ENCODE peak calls at places on chromosomes 7 and 10, in six cellular contexts. E is GM12878, B is HepG2, T is K562, U is HCT116, J is H1. D is an unnamed sample. For H4K20me1, the result is how much of the 10 kb centered on the place peaks cover.

GRCh38 chr7:22111661-22112060 is 166.0 kb upstream of the CDCA7L start:
- DNase-seq in E (no peak), B (no peak), T (no peak), U (no peak), J (no peak), D (no peak)

GRCh38 chr10:13450078-13450477 is 78.7 kb downstream of the BEND7 start:
- DNase-seq in B (no peak), U (no peak), J (no peak), T (no peak), E (no peak), D (no peak)

GRCh38 chr10:72108811-72109618 is 20.7 kb upstream of the SPOCK2 start:
- DNase-seq in J (no peak), B (no peak), U (no peak), E (no peak), T (no peak), D (no peak)

GRCh38 chr7:26155531-26156375 is 3.8 kb downstream of the NFE2L3 start:
- DNase-seq in J (no peak), B (peak), T (no peak), U (no peak), E (no peak), D (peak)

GRCh38 chr10:24695452-24695851 is 28.2 kb downstream of the ARHGAP21 start:
- DNase-seq in J (no peak), U (no peak), T (no peak), B (no peak), E (no peak), D (no peak)

GRCh38 chr7:47757946-47758371 is 176.0 kb upstream of the TNS3 start:
- DNase-seq in E (no peak), B (no peak), U (no peak), T (no peak), J (no peak), D (no peak)

GRCh38 chr7:2521952-2522591 is 2.5 kb downstream of the LFNG start:
- DNase-seq in U (no peak), T (no peak), J (no peak), E (no peak), B (no peak), D (no peak)

GRCh38 chr7:11698273-11698930 is 133.6 kb downstream of the THSD7A start:
- DNase-seq in T (no peak), J (no peak), U (no peak), B (no peak), E (no peak), D (no peak)

GRCh38 chr10:108166401-108166800 is 1001.9 kb upstream of the SORCS1 start:
- DNase-seq in J (no peak), B (no peak), E (no peak), T (no peak), U (no peak), D (no peak)

GRCh38 chr10:48589266-48589665 is 15.6 kb downstream of the ARHGAP22 start:
- DNase-seq in U (no peak), T (no peak), J (no peak), E (no peak), B (no peak), D (no peak)

GRCh38 chr7:118777308-118777707 is 552.8 kb downstream of the ANKRD7 start:
- DNase-seq in J (no peak), B (no peak), T (no peak), U (no peak), E (no peak), D (peak)

GRCh38 chr10:12491491-12491890 is 142.1 kb downstream of the CAMK1D start:
- DNase-seq in E (no peak), T (no peak), B (no peak), J (no peak), U (no peak), D (no peak)

GRCh38 chr10:48377751-48378585 is 71.5 kb downstream of the MAPK8 start:
- DNase-seq in J (no peak), T (no peak), B (no peak), U (no peak), E (no peak), D (no peak)

GRCh38 chr7:121274467-121274866 is 54.3 kb upstream of the WNT16 start:
- DNase-seq in U (no peak), T (no peak), J (no peak), E (no peak), B (no peak), D (no peak)

DNA sequence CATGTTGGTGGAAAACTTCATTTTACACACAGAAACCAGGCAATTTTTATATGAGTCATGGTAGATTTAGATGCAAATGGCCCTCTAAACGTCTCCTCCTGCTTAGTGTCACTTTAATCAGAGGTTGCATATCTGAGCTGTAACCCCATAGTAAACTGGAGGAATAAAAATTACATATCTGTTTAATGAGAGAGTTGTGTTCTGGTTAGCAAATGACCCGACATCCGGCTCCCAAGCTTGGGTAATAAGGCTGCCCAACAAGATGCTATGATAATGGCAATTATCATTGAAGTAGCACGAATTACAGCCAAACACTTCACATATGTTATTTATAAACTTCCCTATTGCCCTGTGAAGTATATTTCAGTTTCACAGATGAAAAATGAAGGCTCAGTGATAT is 10.6 kb upstream of the ADAM12 start:
- DNase-seq in B (no peak), U (no peak), E (no peak), J (no peak), T (no peak), D (no peak)
- TF ChIP-seq POLR2AphosphoS5 in B (no peak), U (no peak), E (no peak), J (no peak), T (no peak), D (no peak)

DNA sequence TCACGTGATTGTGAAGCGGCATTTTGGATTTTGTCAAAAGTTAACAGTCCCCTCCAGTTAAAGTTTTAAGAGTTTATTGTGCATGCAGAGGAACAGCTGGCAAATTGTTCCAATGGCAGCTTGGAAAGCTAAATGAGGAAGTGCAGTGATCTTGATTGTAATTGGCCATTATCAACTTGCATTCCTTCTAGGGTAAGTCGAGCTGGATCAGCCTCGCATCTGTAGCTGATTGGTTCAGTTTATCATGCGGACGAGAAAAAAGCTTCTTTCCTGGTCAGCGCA is 566 bp downstream of the ZNF789 start:
- DNase-seq in B (peak), E (peak), U (peak), J (no peak), T (no peak), D (peak)
- H2AFZ ChIP-seq in B (no peak), E (peak), U (no peak), J (peak), T (peak), D (peak)

DNA sequence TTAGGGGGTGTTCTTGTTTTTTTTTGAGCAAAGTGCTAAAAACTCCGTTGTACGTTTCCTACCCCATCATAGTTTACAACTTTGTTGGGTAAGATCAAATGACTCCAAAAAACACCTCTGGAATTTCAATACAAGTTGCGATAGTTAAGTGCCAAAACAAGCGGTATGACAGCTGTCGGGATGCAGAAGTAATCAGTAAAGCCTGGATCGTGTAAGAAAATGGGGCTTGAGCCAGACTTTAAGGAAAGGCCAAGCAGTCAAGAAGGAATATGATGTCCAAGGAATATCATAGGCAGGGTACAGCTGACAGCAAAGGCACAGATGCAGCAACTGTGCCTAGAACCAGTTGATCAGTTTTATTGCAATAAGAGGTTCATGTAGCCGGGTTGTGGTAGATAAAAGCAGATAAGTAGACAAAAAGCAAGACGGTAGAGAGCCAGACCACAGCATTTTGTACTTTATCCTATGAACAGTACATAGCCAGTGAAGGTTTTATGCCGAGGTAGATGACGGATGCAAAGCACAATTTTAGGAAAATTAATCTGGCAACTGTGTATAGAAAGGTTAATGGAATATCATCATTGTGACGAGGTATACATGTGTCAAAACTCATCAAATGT is 45.5 kb downstream of the UBE2H start:
- DNase-seq in J (peak), T (no peak), U (no peak), B (no peak), E (no peak), D (no peak)
- H4K20me1 ChIP-seq in J (under half), T (under half), U (under half), B (half or more), E (under half), D (under half)

GRCh38 chr7:108251700-108252099 is 121.5 kb upstream of the LAMB4 start:
- DNase-seq in J (no peak), T (no peak), E (no peak), B (no peak), U (no peak), D (no peak)
- TF ChIP-seq POLR2AphosphoS5 in J (no peak), T (no peak), E (no peak), B (no peak), U (no peak), D (no peak)